ENCODE peak calls at places on chromosomes 1 and 21, in ten cellular contexts. N, T, W, E, G, U, M, K, J and P are unnamed samples.

GRCh38 chr1:92544756-92545165 is 58.0 kb upstream of the GFI1 start:
- DNase-seq in N (no peak), J (no peak), W (no peak), E (no peak), K (no peak), T (no peak), U (no peak), G (no peak), M (no peak), P (no peak)

GRCh38 chr1:6534248-6534647 is 20.1 kb downstream of the NOL9 start:
- DNase-seq in T (no peak), E (no peak), W (no peak), U (no peak), M (no peak), K (no peak), J (no peak), G (no peak), N (no peak), P (no peak)

GRCh38 chr1:39387452-39387851 is 104.0 kb upstream of the BMP8A start:
- DNase-seq in E (peak; percentile 81), U (no peak), K (peak; percentile 65), J (no peak), M (no peak), N (no peak), W (no peak), T (no peak), G (peak; percentile 82), P (no peak)

GRCh38 chr1:103198996-103199395 is 90.7 kb upstream of the COL11A1 start:
- DNase-seq in E (no peak), G (no peak), U (no peak), T (no peak), W (no peak), M (no peak), N (no peak), J (no peak), K (no peak), P (no peak)

GRCh38 chr1:31476891-31477846 is 64.2 kb downstream of the SERINC2 start:
- DNase-seq in J (no peak), K (no peak), G (no peak), T (peak; percentile 97), M (no peak), E (peak; percentile 50), U (no peak), N (peak; percentile 55), W (peak; percentile 82), P (no peak)

GRCh38 chr1:8337776-8338525 is 20.0 kb downstream of the SLC45A1 start:
- DNase-seq in E (no peak), G (no peak), W (no peak), U (no peak), K (no peak), T (no peak), N (no peak), M (no peak), J (no peak), P (no peak)

GRCh38 chr1:175254190-175254589 is 61.6 kb upstream of the KIAA0040 start:
- DNase-seq in K (no peak), G (no peak), J (no peak), T (peak; percentile 49), E (no peak), M (no peak), N (no peak), U (no peak), W (no peak), P (no peak)

GRCh38 chr1:10635385-10635896 is 160.7 kb downstream of the PEX14 start:
- DNase-seq in U (no peak), N (no peak), M (no peak), G (no peak), E (no peak), T (peak; percentile 86), W (no peak), K (no peak), J (no peak), P (peak; percentile 55)

GRCh38 chr1:75125161-75125681 is 9.0 kb upstream of the LHX8 start:
- DNase-seq in G (no peak), M (no peak), E (no peak), N (no peak), W (no peak), K (no peak), T (no peak), U (no peak), J (no peak), P (no peak)

GRCh38 chr21:32949701-32950100 is 76.0 kb upstream of the OLIG2 start:
- DNase-seq in U (no peak), W (no peak), T (no peak), G (no peak), E (no peak), K (no peak), M (no peak), N (no peak), J (no peak), P (no peak)

GRCh38 chr1:17071794-17072193 is 18.0 kb upstream of the SDHB start:
- DNase-seq in T (no peak), K (no peak), E (no peak), G (no peak), M (no peak), N (no peak), W (no peak), U (no peak), J (no peak), P (no peak)

GRCh38 chr1:65804584-65804983 is 11.9 kb downstream of the PDE4B start:
- DNase-seq in G (no peak), U (no peak), E (no peak), M (no peak), T (no peak), N (no peak), J (no peak), W (no peak), K (no peak), P (no peak)

GRCh38 chr1:39788426-39788757 is 273 bp downstream of the BMP8B start:
- DNase-seq in E (no peak), M (no peak), N (no peak), U (no peak), T (no peak), G (no peak), J (no peak), W (no peak), K (no peak), P (no peak)

GRCh38 chr1:5725406-5725805 is 266.8 kb downstream of the NPHP4 start:
- DNase-seq in N (no peak), E (no peak), J (no peak), K (no peak), M (no peak), G (no peak), W (no peak), T (no peak), U (no peak), P (no peak)

GRCh38 chr1:54800899-54801759 is at the start of gene TTC22:
- DNase-seq in G (no peak), K (no peak), J (peak; percentile 50), W (peak; percentile 77), U (peak; percentile 31), E (peak; percentile 88), T (peak; percentile 39), N (no peak), M (no peak), P (no peak)

GRCh38 chr1:16608838-16609560 is 4.4 kb downstream of the NBPF1 start:
- DNase-seq in U (no peak), W (no peak), E (no peak), J (no peak), K (no peak), M (no peak), N (no peak), T (no peak), G (no peak), P (no peak)

GRCh38 chr1:39081266-39082139 is 55.4 kb downstream of the NDUFS5 start:
- DNase-seq in M (no peak), W (no peak), E (no peak), U (no peak), K (no peak), G (no peak), T (peak; percentile 37), N (peak; percentile 57), J (no peak), P (no peak)

GRCh38 chr1:46461809-46462448 is 27.7 kb upstream of the DMBX1 start:
- DNase-seq in U (no peak), T (peak; percentile 49), M (no peak), J (no peak), N (peak; percentile 54), W (no peak), G (no peak), K (no peak), E (no peak), P (no peak)